ENCODE peak calls at places on chromosomes 3 and 15, in six cellular contexts. One of them, this sample, is unnamed.

GRCh38 chr3:73827658-73828313 is 203.0 kb upstream of the PDZRN3 start:
- DNase-seq in mesenchymal stem cell: no peak
- DNase-seq in H1: no peak
- DNase-seq in trophoblast cell: no peak
- DNase-seq in mesendoderm: no peak
- DNase-seq in IMR-90: peak; percentile 37
- DNase-seq in this sample: no peak

GRCh38 chr15:77021088-77021481 is 26.2 kb downstream of the PSTPIP1 start:
- DNase-seq in trophoblast cell: no peak
- DNase-seq in mesendoderm: no peak
- DNase-seq in mesenchymal stem cell: no peak
- DNase-seq in H1: no peak
- DNase-seq in IMR-90: no peak
- DNase-seq in this sample: no peak

GRCh38 chr3:141648055-141648910 is 89.8 kb upstream of the RNF7 start:
- DNase-seq in trophoblast cell: no peak
- DNase-seq in IMR-90: no peak
- DNase-seq in mesenchymal stem cell: no peak
- DNase-seq in H1: no peak
- DNase-seq in mesendoderm: no peak
- DNase-seq in this sample: no peak

GRCh38 chr3:69504232-69504631 is 118.3 kb upstream of the FRMD4B start:
- DNase-seq in IMR-90: no peak
- DNase-seq in trophoblast cell: no peak
- DNase-seq in H1: no peak
- DNase-seq in mesenchymal stem cell: no peak
- DNase-seq in mesendoderm: no peak
- DNase-seq in this sample: no peak

GRCh38 chr3:94525039-94525438 is 462.2 kb downstream of the NSUN3 start:
- DNase-seq in mesendoderm: peak; percentile 18
- DNase-seq in H1: no peak
- DNase-seq in IMR-90: peak; percentile 13
- DNase-seq in mesenchymal stem cell: peak; percentile 17
- DNase-seq in trophoblast cell: peak; percentile 3
- DNase-seq in this sample: peak; percentile 12

GRCh38 chr3:58164199-58164879 is 46.4 kb downstream of the DNASE1L3 start:
- DNase-seq in H1: no peak
- DNase-seq in mesenchymal stem cell: no peak
- DNase-seq in IMR-90: peak; percentile 81
- DNase-seq in trophoblast cell: no peak
- DNase-seq in mesendoderm: no peak
- DNase-seq in this sample: no peak

GRCh38 chr3:27451261-27451660 is 32.9 kb downstream of the SLC4A7 start:
- DNase-seq in H1: no peak
- DNase-seq in mesenchymal stem cell: no peak
- DNase-seq in trophoblast cell: no peak
- DNase-seq in mesendoderm: no peak
- DNase-seq in IMR-90: peak; percentile 26
- DNase-seq in this sample: no peak

GRCh38 chr3:186035277-186035676 is 73.6 kb downstream of the ETV5 start:
- DNase-seq in mesenchymal stem cell: no peak
- DNase-seq in mesendoderm: no peak
- DNase-seq in IMR-90: peak; percentile 30
- DNase-seq in H1: no peak
- DNase-seq in trophoblast cell: peak; percentile 43
- DNase-seq in this sample: no peak

GRCh38 chr3:160312014-160312624 is 86.9 kb downstream of the C3orf80 start:
- DNase-seq in mesenchymal stem cell: no peak
- DNase-seq in mesendoderm: peak; percentile 3
- DNase-seq in H1: no peak
- DNase-seq in IMR-90: no peak
- DNase-seq in trophoblast cell: no peak
- DNase-seq in this sample: no peak

GRCh38 chr15:45776772-45777171 is 141.9 kb downstream of the SQOR start:
- DNase-seq in H1: no peak
- DNase-seq in mesendoderm: no peak
- DNase-seq in mesenchymal stem cell: no peak
- DNase-seq in IMR-90: no peak
- DNase-seq in trophoblast cell: no peak
- DNase-seq in this sample: no peak

GRCh38 chr3:100556656-100557310 is 52.6 kb upstream of the ADGRG7 start:
- DNase-seq in IMR-90: peak; percentile 74
- DNase-seq in H1: no peak
- DNase-seq in mesenchymal stem cell: peak; percentile 26
- DNase-seq in trophoblast cell: no peak
- DNase-seq in mesendoderm: no peak
- DNase-seq in this sample: no peak

GRCh38 chr15:88546248-88547129 is at the start of gene DET1:
- DNase-seq in trophoblast cell: peak; percentile 98
- DNase-seq in mesendoderm: peak; percentile 99
- DNase-seq in mesenchymal stem cell: peak; percentile 93
- DNase-seq in H1: peak; percentile 91
- DNase-seq in IMR-90: peak; percentile 94
- DNase-seq in this sample: peak; percentile 81

GRCh38 chr15:25088261-25088790 is 133.5 kb downstream of the SNRPN start:
- DNase-seq in IMR-90: no peak
- DNase-seq in mesenchymal stem cell: no peak
- DNase-seq in trophoblast cell: no peak
- DNase-seq in H1: no peak
- DNase-seq in mesendoderm: no peak
- DNase-seq in this sample: no peak

GRCh38 chr15:96362759-96363678 is 32.5 kb downstream of the NR2F2 start:
- DNase-seq in H1: no peak
- DNase-seq in mesenchymal stem cell: peak; percentile 46
- DNase-seq in trophoblast cell: peak; percentile 49
- DNase-seq in mesendoderm: peak; percentile 73
- DNase-seq in IMR-90: no peak
- DNase-seq in this sample: no peak

GRCh38 chr3:195259146-195259563 is 11.8 kb downstream of the XXYLT1 start:
- DNase-seq in H1: no peak
- DNase-seq in mesendoderm: peak; percentile 79
- DNase-seq in IMR-90: peak; percentile 32
- DNase-seq in mesenchymal stem cell: peak; percentile 72
- DNase-seq in trophoblast cell: no peak
- DNase-seq in this sample: no peak

GRCh38 chr3:101133638-101134037 is 140.4 kb upstream of the ABI3BP start:
- DNase-seq in mesenchymal stem cell: no peak
- DNase-seq in IMR-90: no peak
- DNase-seq in trophoblast cell: no peak
- DNase-seq in H1: no peak
- DNase-seq in mesendoderm: no peak
- DNase-seq in this sample: no peak

GRCh38 chr3:8584661-8585060 is 59.9 kb downstream of the SSUH2 start:
- DNase-seq in H1: no peak
- DNase-seq in trophoblast cell: no peak
- DNase-seq in mesendoderm: no peak
- DNase-seq in IMR-90: no peak
- DNase-seq in mesenchymal stem cell: no peak
- DNase-seq in this sample: no peak

GRCh38 chr3:119145500-119146167 is at the start of gene TEX55:
- DNase-seq in trophoblast cell: peak; percentile 63
- DNase-seq in H1: no peak
- DNase-seq in IMR-90: peak; percentile 61
- DNase-seq in mesendoderm: peak; percentile 79
- DNase-seq in mesenchymal stem cell: peak; percentile 39
- DNase-seq in this sample: no peak

GRCh38 chr3:52892625-52893311 is 4.6 kb downstream of the STIMATE start:
- DNase-seq in H1: no peak
- DNase-seq in mesenchymal stem cell: no peak
- DNase-seq in IMR-90: no peak
- DNase-seq in trophoblast cell: peak; percentile 16
- DNase-seq in mesendoderm: peak; percentile 7
- DNase-seq in this sample: no peak

GRCh38 chr15:42085236-42085605 is 9.1 kb downstream of the PLA2G4D start:
- DNase-seq in IMR-90: no peak
- DNase-seq in mesenchymal stem cell: no peak
- DNase-seq in mesendoderm: no peak
- DNase-seq in trophoblast cell: peak; percentile 77
- DNase-seq in H1: no peak
- DNase-seq in this sample: no peak

GRCh38 chr3:195356151-195357086 is 85.5 kb upstream of the XXYLT1 start:
- DNase-seq in mesenchymal stem cell: peak; percentile 29
- DNase-seq in IMR-90: peak; percentile 26
- DNase-seq in trophoblast cell: no peak
- DNase-seq in H1: no peak
- DNase-seq in mesendoderm: peak; percentile 34
- DNase-seq in this sample: no peak

GRCh38 chr15:75348563-75349350 is 1.9 kb downstream of the NEIL1 start:
- DNase-seq in IMR-90: no peak
- DNase-seq in H1: no peak
- DNase-seq in mesendoderm: peak; percentile 30
- DNase-seq in mesenchymal stem cell: peak; percentile 14
- DNase-seq in trophoblast cell: peak; percentile 39
- DNase-seq in this sample: no peak
- H2BK5ac ChIP-seq in IMR-90: no peak overlapping the region
- H2BK5ac ChIP-seq in H1: no peak overlapping the region
- H2BK5ac ChIP-seq in mesendoderm: no peak overlapping the region
- H2BK5ac ChIP-seq in mesenchymal stem cell: no peak overlapping the region
- H2BK5ac ChIP-seq in trophoblast cell: no peak overlapping the region
- H2BK5ac ChIP-seq in this sample: peak overlapping the region; percentile 75

GRCh38 chr3:108131105-108131794 is 40.4 kb upstream of the CD47 start:
- DNase-seq in IMR-90: peak; percentile 96
- DNase-seq in H1: no peak
- DNase-seq in mesenchymal stem cell: peak; percentile 93
- DNase-seq in trophoblast cell: peak; percentile 80
- DNase-seq in mesendoderm: no peak
- DNase-seq in this sample: no peak
- H3K4me3 ChIP-seq in IMR-90: no peak overlapping the region
- H3K4me3 ChIP-seq in H1: no peak overlapping the region
- H3K4me3 ChIP-seq in mesenchymal stem cell: no peak overlapping the region
- H3K4me3 ChIP-seq in trophoblast cell: no peak overlapping the region
- H3K4me3 ChIP-seq in mesendoderm: no peak overlapping the region
- H3K4me3 ChIP-seq in this sample: no peak overlapping the region

DNA sequence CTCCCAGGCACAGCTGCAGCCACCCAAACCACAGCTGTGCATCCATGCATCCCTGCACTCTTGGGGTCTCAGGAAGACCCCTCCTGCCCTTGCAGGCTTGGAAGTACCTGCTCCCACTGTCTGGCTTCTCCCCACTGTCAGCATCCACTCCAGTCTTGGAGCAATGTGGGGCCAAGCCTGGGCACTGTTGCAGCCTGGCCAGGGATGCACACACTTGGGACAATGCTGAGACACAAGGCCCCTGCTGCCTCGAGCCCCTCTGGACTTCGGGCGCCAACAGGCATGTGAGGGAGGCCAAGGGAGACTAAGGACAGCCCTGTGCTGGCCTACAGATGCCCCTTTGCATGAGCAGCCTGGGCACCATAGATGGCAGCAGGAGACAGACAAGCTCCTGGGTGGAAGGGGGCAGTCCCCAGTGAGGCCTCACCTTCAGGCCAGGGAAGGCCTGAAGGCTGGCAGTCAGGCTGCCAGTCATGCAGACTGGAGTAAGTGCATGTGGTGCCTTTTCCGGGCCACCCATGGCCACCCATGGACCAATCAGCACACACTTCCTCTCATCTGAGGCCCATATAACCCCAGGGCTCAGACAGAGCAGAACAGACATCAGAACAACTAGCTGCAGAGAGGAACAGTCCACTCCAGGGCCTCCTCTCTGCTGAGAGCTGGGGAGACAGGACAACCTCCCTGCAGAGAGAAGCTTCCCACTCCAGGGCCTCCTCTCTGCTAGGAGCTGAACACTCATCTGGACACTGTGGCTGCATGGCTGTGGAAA is 219.0 kb downstream of the VGLL3 start:
- DNase-seq in mesenchymal stem cell: no peak
- DNase-seq in IMR-90: no peak
- DNase-seq in trophoblast cell: no peak
- DNase-seq in H1: no peak
- DNase-seq in mesendoderm: no peak
- DNase-seq in this sample: no peak
- H2BK5ac ChIP-seq in mesenchymal stem cell: no peak overlapping the region
- H2BK5ac ChIP-seq in IMR-90: no peak overlapping the region
- H2BK5ac ChIP-seq in trophoblast cell: no peak overlapping the region
- H2BK5ac ChIP-seq in H1: no peak overlapping the region
- H2BK5ac ChIP-seq in mesendoderm: no peak overlapping the region
- H2BK5ac ChIP-seq in this sample: no peak overlapping the region

DNA sequence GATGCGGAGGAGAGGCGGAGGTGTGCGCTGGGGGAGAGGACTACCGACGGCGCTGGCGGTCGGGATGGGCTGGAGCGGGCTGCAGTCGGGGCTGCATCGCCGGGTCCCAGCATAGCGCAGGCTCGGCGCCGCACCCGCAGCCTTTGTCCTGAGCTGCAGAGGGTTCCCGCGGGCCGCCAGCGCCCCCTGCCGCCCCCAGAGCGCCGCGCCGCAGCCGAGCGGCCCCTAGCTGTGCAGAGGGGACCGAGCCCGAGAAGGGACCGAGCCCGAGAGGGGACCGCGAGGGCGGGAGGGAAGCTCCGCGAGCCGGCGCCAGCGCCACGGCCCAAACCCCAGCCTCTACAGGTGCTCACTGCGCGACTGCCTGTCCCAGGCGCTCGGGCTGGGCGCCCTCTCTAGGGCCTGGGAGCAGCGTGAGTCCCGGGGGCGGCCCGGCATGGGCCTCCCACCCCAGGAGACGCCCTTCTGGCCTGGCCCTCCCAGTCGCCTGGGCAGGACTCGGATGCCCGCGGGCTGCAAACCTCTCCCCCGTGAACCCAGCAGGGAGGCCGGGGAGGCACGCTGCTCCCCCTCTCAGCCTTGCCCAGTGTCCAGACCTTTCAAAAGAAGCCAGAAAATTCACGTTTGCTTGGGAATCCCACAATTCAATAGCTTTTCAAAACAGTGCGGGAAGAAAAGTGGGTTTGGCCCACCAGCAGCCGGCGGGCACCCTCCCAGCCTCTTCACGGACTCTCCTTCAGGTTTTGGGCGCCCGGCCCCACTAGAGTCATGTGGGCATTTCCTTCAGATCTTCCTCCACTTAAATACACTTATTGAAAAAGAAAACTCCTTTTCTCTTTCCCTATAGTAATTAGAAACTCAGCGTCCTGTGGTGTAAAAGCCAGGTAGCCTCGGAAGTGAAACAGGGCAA is 134.7 kb downstream of the TPRA1 start:
- DNase-seq in trophoblast cell: peak; percentile 74
- DNase-seq in H1: peak; percentile 77
- DNase-seq in mesenchymal stem cell: peak; percentile 46
- DNase-seq in IMR-90: peak; percentile 29
- DNase-seq in mesendoderm: peak; percentile 92
- DNase-seq in this sample: peak; percentile 87
- H3K4me3 ChIP-seq in trophoblast cell: no peak overlapping the region
- H3K4me3 ChIP-seq in H1: peak overlapping the region; percentile 67
- H3K4me3 ChIP-seq in mesenchymal stem cell: peak overlapping the region; percentile 34
- H3K4me3 ChIP-seq in IMR-90: no peak overlapping the region
- H3K4me3 ChIP-seq in mesendoderm: peak overlapping the region; percentile 9
- H3K4me3 ChIP-seq in this sample: peak overlapping the region; percentile 21

GRCh38 chr3:87125116-87125515 is 102.0 kb upstream of the CHMP2B start:
- DNase-seq in mesenchymal stem cell: no peak
- DNase-seq in trophoblast cell: peak; percentile 82
- DNase-seq in H1: no peak
- DNase-seq in mesendoderm: no peak
- DNase-seq in IMR-90: no peak
- DNase-seq in this sample: no peak

GRCh38 chr3:87120850-87121249 is 106.3 kb upstream of the CHMP2B start:
- DNase-seq in IMR-90: no peak
- DNase-seq in H1: no peak
- DNase-seq in mesenchymal stem cell: no peak
- DNase-seq in mesendoderm: peak; percentile 30
- DNase-seq in trophoblast cell: peak; percentile 24
- DNase-seq in this sample: peak; percentile 18

GRCh38 chr3:87126321-87126720 is 100.8 kb upstream of the CHMP2B start:
- DNase-seq in H1: no peak
- DNase-seq in trophoblast cell: peak; percentile 88
- DNase-seq in mesendoderm: no peak
- DNase-seq in IMR-90: no peak
- DNase-seq in mesenchymal stem cell: no peak
- DNase-seq in this sample: no peak

GRCh38 chr3:87120221-87120620 is 106.9 kb upstream of the CHMP2B start:
- DNase-seq in mesenchymal stem cell: no peak
- DNase-seq in mesendoderm: no peak
- DNase-seq in trophoblast cell: no peak
- DNase-seq in IMR-90: no peak
- DNase-seq in H1: no peak
- DNase-seq in this sample: no peak

GRCh38 chr3:87122766-87123165 is 104.3 kb upstream of the CHMP2B start:
- DNase-seq in trophoblast cell: no peak
- DNase-seq in H1: no peak
- DNase-seq in mesendoderm: no peak
- DNase-seq in IMR-90: no peak
- DNase-seq in mesenchymal stem cell: no peak
- DNase-seq in this sample: no peak
- H2BK5ac ChIP-seq in trophoblast cell: no peak overlapping the region
- H2BK5ac ChIP-seq in H1: no peak overlapping the region
- H2BK5ac ChIP-seq in mesendoderm: no peak overlapping the region
- H2BK5ac ChIP-seq in IMR-90: no peak overlapping the region
- H2BK5ac ChIP-seq in mesenchymal stem cell: no peak overlapping the region
- H2BK5ac ChIP-seq in this sample: no peak overlapping the region